ENCODE peak calls at places on chromosomes 12 and 14, in four cellular contexts. One of them, this sample, is unnamed.

GRCh38 chr12:111166779-111167540 is 201.9 kb downstream of the PHETA1 start:
- DNase-seq in ovary: no peak
- DNase-seq in NB4: no peak
- DNase-seq in adrenal gland: no peak
- DNase-seq in this sample: no peak

GRCh38 chr14:97975960-97976359 is 1178.8 kb downstream of the VRK1 start:
- DNase-seq in adrenal gland: no peak
- DNase-seq in ovary: no peak
- DNase-seq in NB4: no peak
- DNase-seq in this sample: no peak

GRCh38 chr12:14403711-14404164 is 38.3 kb downstream of the ATF7IP start:
- DNase-seq in ovary: no peak
- DNase-seq in adrenal gland: peak
- DNase-seq in NB4: no peak
- DNase-seq in this sample: no peak

GRCh38 chr12:22443379-22444316 is 100.7 kb downstream of the C2CD5 start:
- DNase-seq in NB4: peak
- DNase-seq in adrenal gland: peak
- DNase-seq in ovary: peak
- DNase-seq in this sample: peak

GRCh38 chr12:48422060-48422459 is 50.3 kb upstream of the ANP32D start:
- DNase-seq in adrenal gland: peak
- DNase-seq in ovary: no peak
- DNase-seq in NB4: no peak
- DNase-seq in this sample: no peak

GRCh38 chr12:132490481-132491348 is 764 bp downstream of the FBRSL1 start:
- DNase-seq in NB4: peak
- DNase-seq in adrenal gland: no peak
- DNase-seq in ovary: peak
- DNase-seq in this sample: peak

GRCh38 chr14:101770183-101770582 is 8.7 kb downstream of the PPP2R5C start:
- DNase-seq in ovary: no peak
- DNase-seq in adrenal gland: no peak
- DNase-seq in NB4: no peak
- DNase-seq in this sample: no peak

GRCh38 chr14:86543531-86543930 is 1013.6 kb downstream of the FLRT2 start:
- DNase-seq in adrenal gland: no peak
- DNase-seq in NB4: no peak
- DNase-seq in ovary: no peak
- DNase-seq in this sample: no peak

GRCh38 chr12:96108321-96108720 is 72.9 kb upstream of the LTA4H start:
- DNase-seq in NB4: peak
- DNase-seq in adrenal gland: peak
- DNase-seq in ovary: no peak
- DNase-seq in this sample: no peak
- TF ChIP-seq POLR2A in NB4: no peak
- TF ChIP-seq POLR2A in adrenal gland: no peak
- TF ChIP-seq POLR2A in ovary: no peak
- TF ChIP-seq POLR2A in this sample: no peak

DNA sequence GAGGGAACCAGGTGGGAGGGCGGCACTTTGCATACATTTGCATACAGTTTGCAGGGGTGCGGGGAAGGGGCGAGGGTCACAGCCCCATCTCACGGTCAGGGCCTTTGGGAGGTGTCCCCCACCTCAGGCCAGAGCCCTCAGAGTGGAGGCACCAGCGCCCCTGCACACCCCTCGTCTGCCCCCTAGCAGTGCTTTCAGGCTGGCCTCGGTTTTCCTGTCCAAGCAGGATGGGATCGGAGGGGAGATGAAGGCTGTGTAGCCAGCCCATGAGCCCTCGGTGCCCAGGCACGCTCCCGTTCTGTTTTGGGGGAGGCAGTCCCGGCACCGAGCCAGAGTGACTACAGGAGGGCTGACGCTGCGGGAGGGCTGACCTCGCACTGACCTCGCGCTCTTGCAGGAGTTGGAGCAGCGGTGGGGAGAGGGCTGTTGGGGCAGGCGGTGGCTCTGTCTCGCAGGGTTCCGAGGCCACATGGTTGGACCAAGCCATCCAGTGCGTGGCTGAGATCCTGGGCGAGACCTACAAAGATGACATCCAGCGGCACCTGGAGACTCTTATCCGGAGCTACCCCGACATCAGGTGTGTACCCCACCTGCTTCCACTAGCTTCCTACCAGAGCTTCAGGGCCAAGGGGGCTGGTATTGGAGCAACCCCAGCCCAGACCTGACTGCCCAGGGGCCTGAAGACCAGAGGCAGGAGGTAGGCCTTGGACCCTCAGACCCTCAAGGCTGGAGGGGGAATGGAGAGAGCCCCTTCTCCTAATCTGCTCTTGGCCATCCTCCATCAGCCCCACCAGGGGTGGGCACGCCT is 13.6 kb downstream of the EXOC3L4 start:
- DNase-seq in ovary: no peak
- DNase-seq in adrenal gland: no peak
- DNase-seq in NB4: no peak
- DNase-seq in this sample: no peak
- TF ChIP-seq POLR2A in ovary: no peak
- TF ChIP-seq POLR2A in adrenal gland: no peak
- TF ChIP-seq POLR2A in NB4: no peak
- TF ChIP-seq POLR2A in this sample: no peak

DNA sequence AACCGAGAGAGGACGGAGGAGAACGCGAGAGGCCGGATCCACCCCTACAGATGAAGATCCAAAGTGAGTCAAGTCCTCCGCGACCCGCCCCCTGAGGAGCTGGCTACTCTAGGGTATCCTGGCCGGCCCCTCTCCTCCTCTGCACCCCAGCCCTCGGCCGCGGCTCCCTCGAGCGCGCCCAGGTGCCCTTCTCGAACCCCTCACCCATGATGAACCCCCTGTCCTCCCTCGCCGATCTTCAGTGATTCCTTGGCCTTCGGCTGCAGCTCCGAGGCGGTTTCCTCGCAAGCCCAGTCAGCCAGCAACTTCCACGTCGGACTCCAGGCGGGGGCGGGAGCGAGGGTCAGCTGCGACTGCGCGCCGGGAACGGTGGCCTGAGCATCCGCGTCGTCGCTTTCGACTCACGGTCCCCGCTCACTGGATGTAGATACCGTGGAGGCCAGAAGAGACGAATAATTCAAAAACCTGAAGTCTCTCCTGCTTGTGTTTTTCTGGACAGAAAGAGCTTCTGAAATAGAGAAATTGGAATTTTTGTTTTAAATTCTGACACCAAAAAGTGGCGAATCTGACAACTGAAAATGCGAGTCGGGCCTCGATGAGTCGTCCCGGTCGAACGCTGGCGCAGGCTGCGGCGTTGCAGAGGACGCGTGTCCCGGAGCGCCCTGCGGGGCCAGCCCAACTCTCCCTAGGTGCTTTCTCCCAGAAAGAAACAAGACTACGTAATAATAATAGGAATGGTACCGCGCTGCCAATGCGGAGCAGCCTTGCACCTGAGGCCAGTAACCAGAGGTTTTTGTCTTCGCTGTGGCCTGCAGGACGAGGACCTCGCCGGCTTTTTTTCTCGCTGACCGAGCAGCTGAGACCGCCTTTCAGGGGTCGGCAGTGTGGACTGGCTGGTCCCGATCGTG is at the start of gene ARL1:
- DNase-seq in ovary: peak
- DNase-seq in NB4: peak
- DNase-seq in adrenal gland: peak
- DNase-seq in this sample: peak
- TF ChIP-seq POLR2A in ovary: peak
- TF ChIP-seq POLR2A in NB4: peak
- TF ChIP-seq POLR2A in adrenal gland: peak
- TF ChIP-seq POLR2A in this sample: peak

GRCh38 chr12:75503866-75504265 is 7.5 kb downstream of the KRR1 start:
- DNase-seq in adrenal gland: no peak
- DNase-seq in NB4: no peak
- DNase-seq in ovary: no peak
- DNase-seq in this sample: no peak

GRCh38 chr12:75508159-75508558 is 3.2 kb downstream of the KRR1 start:
- DNase-seq in NB4: no peak
- DNase-seq in ovary: no peak
- DNase-seq in adrenal gland: no peak
- DNase-seq in this sample: no peak

GRCh38 chr12:75503459-75503858 is 8.0 kb downstream of the KRR1 start:
- DNase-seq in NB4: no peak
- DNase-seq in ovary: no peak
- DNase-seq in adrenal gland: no peak
- DNase-seq in this sample: no peak

GRCh38 chr12:75509621-75510020 is 1.8 kb downstream of the KRR1 start:
- DNase-seq in adrenal gland: no peak
- DNase-seq in NB4: no peak
- DNase-seq in ovary: no peak
- DNase-seq in this sample: no peak

DNA sequence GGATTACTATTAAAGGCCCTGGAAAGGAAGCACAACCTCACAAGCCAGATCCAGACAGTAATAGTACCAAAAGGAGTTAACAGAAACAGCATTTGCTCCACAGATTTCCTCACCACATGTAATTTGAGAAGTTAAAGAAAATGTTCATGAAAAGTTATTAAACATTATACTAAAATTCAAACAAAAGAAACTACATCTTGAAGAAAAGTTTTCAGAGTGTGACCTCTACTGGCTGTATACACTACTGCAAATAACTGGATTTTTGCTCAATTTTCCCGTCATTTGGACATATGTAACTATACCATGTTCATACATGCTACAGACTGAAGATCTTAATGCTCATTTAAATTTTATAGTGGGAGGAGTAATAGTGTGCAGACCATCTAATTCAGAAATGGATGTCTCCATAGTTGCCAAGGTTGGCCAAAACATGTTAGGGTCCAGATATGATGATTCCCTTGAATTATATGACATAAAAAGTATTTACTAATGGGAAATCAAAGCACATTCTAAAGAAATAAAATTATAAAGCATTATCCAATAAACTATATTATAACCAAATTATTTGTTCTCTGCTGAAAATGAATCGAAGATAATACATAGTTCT is 5.6 kb downstream of the KRR1 start:
- DNase-seq in ovary: no peak
- DNase-seq in NB4: peak
- DNase-seq in adrenal gland: no peak
- DNase-seq in this sample: no peak
- TF ChIP-seq POLR2A in ovary: no peak
- TF ChIP-seq POLR2A in NB4: no peak
- TF ChIP-seq POLR2A in adrenal gland: no peak
- TF ChIP-seq POLR2A in this sample: no peak

GRCh38 chr14:45362505-45362904 is 109.5 kb upstream of the MIS18BP1 start:
- DNase-seq in NB4: no peak
- DNase-seq in adrenal gland: no peak
- DNase-seq in ovary: no peak
- DNase-seq in this sample: no peak
- TF ChIP-seq POLR2A in NB4: no peak
- TF ChIP-seq POLR2A in adrenal gland: no peak
- TF ChIP-seq POLR2A in ovary: no peak
- TF ChIP-seq POLR2A in this sample: no peak

GRCh38 chr14:104532191-104532555 is 47.4 kb upstream of the C14orf180 start:
- DNase-seq in NB4: no peak
- DNase-seq in ovary: no peak
- DNase-seq in adrenal gland: no peak
- DNase-seq in this sample: no peak
- TF ChIP-seq POLR2A in NB4: no peak
- TF ChIP-seq POLR2A in ovary: no peak
- TF ChIP-seq POLR2A in adrenal gland: no peak
- TF ChIP-seq POLR2A in this sample: no peak

DNA sequence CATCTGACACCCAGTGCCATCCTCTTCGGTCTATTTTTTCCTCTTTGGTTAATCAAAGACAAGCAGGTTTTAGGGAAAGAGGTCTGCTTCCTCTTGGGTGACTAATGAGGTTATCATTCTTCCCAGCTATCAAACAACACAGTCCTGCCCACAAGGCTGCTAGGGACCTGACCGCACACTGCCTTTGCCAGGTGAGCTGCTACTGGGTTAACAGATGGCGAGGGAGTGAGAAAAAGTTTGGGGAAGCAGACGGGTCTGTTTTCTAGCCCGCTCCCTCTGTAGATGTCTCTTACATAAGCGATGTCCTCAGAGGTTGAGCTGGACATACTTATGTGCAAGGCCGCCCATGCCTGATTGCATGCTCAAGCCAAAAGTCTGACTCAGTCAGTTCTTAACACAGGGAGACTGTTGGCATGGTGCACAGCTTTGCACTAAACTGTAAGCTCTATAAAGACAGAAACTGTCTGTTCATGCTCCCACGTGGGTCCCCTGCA is 94.1 kb downstream of the SLC15A4 start:
- DNase-seq in NB4: no peak
- DNase-seq in ovary: no peak
- DNase-seq in adrenal gland: no peak
- DNase-seq in this sample: no peak
- TF ChIP-seq POLR2A in NB4: no peak
- TF ChIP-seq POLR2A in ovary: no peak
- TF ChIP-seq POLR2A in adrenal gland: no peak
- TF ChIP-seq POLR2A in this sample: no peak

GRCh38 chr14:64990939-64991338 is 4.2 kb downstream of the FNTB start:
- DNase-seq in ovary: no peak
- DNase-seq in adrenal gland: no peak
- DNase-seq in NB4: no peak
- DNase-seq in this sample: no peak
- TF ChIP-seq POLR2A in ovary: no peak
- TF ChIP-seq POLR2A in adrenal gland: no peak
- TF ChIP-seq POLR2A in NB4: no peak
- TF ChIP-seq POLR2A in this sample: no peak

This sample was measured in upper lobe of left lung.